ENCODE peak calls at places on chromosomes 2 and 18, in five cellular contexts. B is H1, Z is K562, Y is HepG2, D is A549. M is an unnamed sample.

GRCh38 chr2:165114345-165114943 is 89.4 kb downstream of the SCN3A start:
- DNase-seq in Y (peak), D (no peak), Z (no peak), B (no peak), M (no peak)

GRCh38 chr2:69156624-69157023 is 143.6 kb downstream of the ANTXR1 start:
- DNase-seq in B (no peak), Z (no peak), D (no peak), Y (no peak), M (no peak)

GRCh38 chr18:60090170-60090569 is 190.4 kb downstream of the PMAIP1 start:
- DNase-seq in Y (no peak), B (no peak), Z (peak), D (no peak), M (no peak)

GRCh38 chr2:113973856-113974255 is 84.0 kb downstream of the ACTR3 start:
- DNase-seq in Y (no peak), D (no peak), B (no peak), Z (no peak), M (no peak)

GRCh38 chr2:191165190-191165643 is 14.4 kb upstream of the STAT4 start:
- DNase-seq in Y (peak), Z (peak), D (peak), B (no peak), M (peak)

GRCh38 chr18:75275226-75275625 is 64.6 kb downstream of the TSHZ1 start:
- DNase-seq in B (no peak), Y (no peak), D (no peak), Z (no peak), M (no peak)

GRCh38 chr2:219099319-219099718 is 38.6 kb upstream of the IHH start:
- DNase-seq in D (no peak), Y (no peak), Z (no peak), B (no peak), M (no peak)

GRCh38 chr2:120715356-120715755 is 20.3 kb upstream of the GLI2 start:
- DNase-seq in B (no peak), D (no peak), Y (no peak), Z (no peak), M (no peak)

GRCh38 chr2:134269986-134270735 is 16.3 kb downstream of the MGAT5 start:
- DNase-seq in Z (no peak), B (no peak), D (no peak), Y (no peak), M (no peak)

GRCh38 chr18:48949051-48949605 is 1.6 kb downstream of the SMAD7 start:
- DNase-seq in B (no peak), Y (no peak), D (no peak), Z (no peak), M (peak)

GRCh38 chr18:25998461-25998860 is 92.0 kb downstream of the SS18 start:
- DNase-seq in D (no peak), Z (no peak), B (no peak), Y (no peak), M (no peak)

GRCh38 chr2:185980944-185981343 is 242.3 kb downstream of the FSIP2 start:
- DNase-seq in D (no peak), Y (no peak), Z (no peak), B (no peak), M (no peak)

GRCh38 chr2:236095502-236095901 is 72.7 kb downstream of the GBX2 start:
- DNase-seq in D (no peak), Z (no peak), B (no peak), Y (no peak), M (no peak)

GRCh38 chr18:77071711-77072292 is 60.8 kb downstream of the MBP start:
- DNase-seq in B (no peak), D (peak), Z (no peak), Y (no peak), M (peak)

GRCh38 chr2:112482309-112483046 is 522 bp downstream of the TTL start:
- DNase-seq in Z (peak), D (peak), Y (peak), B (peak), M (peak)

GRCh38 chr2:55137024-55137958 is 87.0 kb upstream of the RTN4 start:
- DNase-seq in Y (no peak), D (no peak), B (no peak), Z (no peak), M (no peak)

GRCh38 chr18:50061876-50062517 is 132.9 kb downstream of the MYO5B start:
- DNase-seq in Y (no peak), B (no peak), D (no peak), Z (no peak), M (no peak)

GRCh38 chr2:100857341-100857740 is 37.4 kb downstream of the NPAS2 start:
- DNase-seq in Y (no peak), D (no peak), Z (no peak), B (no peak), M (no peak)

GRCh38 chr2:39093208-39093898 is 27.5 kb downstream of the SOS1 start:
- DNase-seq in Z (peak), B (no peak), D (no peak), Y (no peak), M (no peak)

GRCh38 chr2:221571108-221571390 is 1.1 kb downstream of the EPHA4 start:
- DNase-seq in D (no peak), Y (no peak), B (no peak), Z (no peak), M (peak)

GRCh38 chr18:67776929-67777328 is 260.4 kb upstream of the DSEL start:
- DNase-seq in Y (no peak), Z (no peak), D (no peak), B (no peak), M (no peak)

GRCh38 chr2:68833162-68833561 is 38.0 kb downstream of the BMP10 start:
- DNase-seq in B (no peak), Y (no peak), D (no peak), Z (no peak), M (no peak)

GRCh38 chr2:121363632-121364420 is 78.8 kb upstream of the TFCP2L1 start:
- DNase-seq in B (no peak), D (no peak), Z (no peak), Y (no peak), M (peak)

GRCh38 chr2:86176583-86176982 is 18.7 kb downstream of the IMMT start:
- DNase-seq in Z (no peak), Y (no peak), D (no peak), B (no peak), M (no peak)

GRCh38 chr2:37570773-37571570 is 100.5 kb downstream of the CDC42EP3 start:
- DNase-seq in Z (no peak), B (no peak), D (no peak), Y (no peak), M (no peak)

GRCh38 chr18:8876887-8877286 is 171.5 kb downstream of the MTCL1 start:
- DNase-seq in Z (no peak), Y (no peak), D (no peak), B (no peak), M (no peak)

GRCh38 chr2:220165401-220165800 is 538.0 kb downstream of the SLC4A3 start:
- DNase-seq in D (no peak), Z (no peak), B (peak), Y (no peak), M (no peak)

GRCh38 chr2:192029089-192029488 is 165.6 kb downstream of the TMEFF2 start:
- DNase-seq in Z (peak), B (peak), Y (no peak), D (no peak), M (no peak)

GRCh38 chr2:1769703-1770422 is 25.5 kb upstream of the PXDN start:
- DNase-seq in D (peak), B (peak), Z (peak), Y (peak), M (peak)

GRCh38 chr2:158381978-158382377 is 74.6 kb downstream of the CCDC148 start:
- DNase-seq in B (no peak), D (no peak), Z (no peak), Y (no peak), M (no peak)

GRCh38 chr2:130336877-130337734 is 5.6 kb upstream of the IMP4 start:
- DNase-seq in B (peak), Y (peak), Z (peak), D (peak), M (peak)
- TF ChIP-seq JUN in B (no peak), Y (no peak), Z (no peak), D (peak), M (no peak)

GRCh38 chr2:27582695-27583389 is at the start of gene ZNF512:
- DNase-seq in Z (peak), D (peak), B (peak), Y (peak), M (peak)
- TF ChIP-seq POLR2A in Z (peak), D (peak), B (peak), Y (peak), M (peak)

GRCh38 chr18:35484034-35484433 is 13.7 kb downstream of the INO80C start:
- DNase-seq in D (no peak), Z (no peak), B (no peak), Y (no peak), M (no peak)
- H3K4me3 ChIP-seq in D (no peak), Z (no peak), B (no peak), Y (no peak), M (no peak)

DNA sequence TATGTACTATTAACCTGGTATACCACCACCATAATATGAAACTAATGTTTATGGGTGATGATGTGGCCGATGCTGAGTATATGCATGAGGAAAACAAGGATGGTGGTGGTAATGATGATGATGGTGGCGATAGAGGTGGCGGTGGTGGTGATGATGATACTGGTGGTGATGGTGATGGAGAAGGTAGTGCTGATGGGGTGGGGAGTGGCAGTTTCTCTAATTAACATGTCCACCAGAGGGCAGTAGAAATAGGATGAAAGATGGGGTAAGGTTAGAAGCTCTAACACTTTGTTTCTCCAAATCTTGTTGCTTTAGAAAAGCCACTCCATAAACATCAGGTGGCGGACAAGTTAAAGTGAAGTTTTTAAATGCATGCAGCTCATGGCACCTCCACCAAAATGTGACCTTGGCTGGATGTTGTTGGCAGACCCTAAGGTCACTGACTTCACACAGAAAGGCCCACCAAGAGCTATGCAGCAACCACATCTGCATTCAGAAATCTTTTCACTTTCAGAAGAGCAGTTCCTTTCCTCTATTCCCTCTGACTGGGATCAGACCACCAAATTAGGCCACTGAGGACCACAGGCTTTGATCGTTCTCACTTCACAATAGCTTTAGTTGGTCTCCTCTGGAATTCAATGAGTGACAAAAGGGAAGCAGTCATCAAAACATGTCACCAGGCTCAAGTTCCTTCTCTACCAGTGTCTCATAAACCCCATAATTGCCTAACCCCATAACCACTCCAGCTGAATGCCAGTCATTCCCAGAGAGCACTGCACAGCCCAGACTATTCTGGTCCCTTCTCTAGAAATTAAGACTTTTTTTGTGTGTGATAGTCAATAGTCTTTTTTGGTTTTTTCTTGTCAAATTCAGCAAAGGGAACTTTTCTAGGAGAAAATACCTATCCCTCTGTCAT is 7.5 kb upstream of the BCL11A start:
- DNase-seq in D (no peak), B (no peak), Y (peak), Z (peak), M (no peak)
- TF ChIP-seq JUN in D (no peak), B (no peak), Y (no peak), Z (no peak), M (no peak)